ENCODE peak calls at places on chromosome 14, in four cellular contexts. O, V, X and A are unnamed samples.

GRCh38 chr14:93103392-93104080 is 12.2 kb downstream of the ITPK1 start:
- DNase-seq in O (peak), V (no peak), X (no peak), A (no peak)

GRCh38 chr14:95227279-95227860 is 70.0 kb upstream of the DICER1 start:
- DNase-seq in O (peak), V (no peak), X (no peak), A (no peak)

GRCh38 chr14:22887260-22887989 is 4.4 kb downstream of the REM2 start:
- DNase-seq in O (peak), V (no peak), X (no peak), A (peak)

GRCh38 chr14:81427348-81428058 is 27.4 kb upstream of the STON2 start:
- DNase-seq in O (peak), V (no peak), X (no peak), A (no peak)

GRCh38 chr14:97705976-97706375 is 908.8 kb downstream of the VRK1 start:
- DNase-seq in O (no peak), V (no peak), X (no peak), A (no peak)

GRCh38 chr14:65486856-65487255 is 74.3 kb downstream of the FUT8 start:
- DNase-seq in O (no peak), V (no peak), X (no peak), A (no peak)

GRCh38 chr14:36105401-36105800 is 71.1 kb downstream of the PTCSC3 start:
- DNase-seq in O (no peak), V (no peak), X (no peak), A (no peak)

GRCh38 chr14:74579447-74580274 is 32.4 kb downstream of the LTBP2 start:
- DNase-seq in O (peak), V (no peak), X (peak), A (peak)

GRCh38 chr14:99133563-99134332 is 138.2 kb downstream of the BCL11B start:
- DNase-seq in O (no peak), V (no peak), X (no peak), A (no peak)

GRCh38 chr14:70563417-70563816 is 28.6 kb upstream of the ADAM20 start:
- DNase-seq in O (no peak), V (no peak), X (no peak), A (no peak)

GRCh38 chr14:99729991-99730875 is 46.1 kb downstream of the CYP46A1 start:
- DNase-seq in O (no peak), V (no peak), X (no peak), A (peak)

GRCh38 chr14:54475187-54475881 is 13.4 kb downstream of the GMFB start:
- DNase-seq in O (peak), V (no peak), X (no peak), A (peak)

GRCh38 chr14:54481695-54482094 is 7.1 kb downstream of the GMFB start:
- DNase-seq in O (no peak), V (no peak), X (no peak), A (no peak)

GRCh38 chr14:54480830-54481562 is 7.8 kb downstream of the GMFB start:
- DNase-seq in O (no peak), V (no peak), X (no peak), A (no peak)

GRCh38 chr14:54475911-54476310 is 12.9 kb downstream of the GMFB start:
- DNase-seq in O (no peak), V (no peak), X (no peak), A (peak)

DNA sequence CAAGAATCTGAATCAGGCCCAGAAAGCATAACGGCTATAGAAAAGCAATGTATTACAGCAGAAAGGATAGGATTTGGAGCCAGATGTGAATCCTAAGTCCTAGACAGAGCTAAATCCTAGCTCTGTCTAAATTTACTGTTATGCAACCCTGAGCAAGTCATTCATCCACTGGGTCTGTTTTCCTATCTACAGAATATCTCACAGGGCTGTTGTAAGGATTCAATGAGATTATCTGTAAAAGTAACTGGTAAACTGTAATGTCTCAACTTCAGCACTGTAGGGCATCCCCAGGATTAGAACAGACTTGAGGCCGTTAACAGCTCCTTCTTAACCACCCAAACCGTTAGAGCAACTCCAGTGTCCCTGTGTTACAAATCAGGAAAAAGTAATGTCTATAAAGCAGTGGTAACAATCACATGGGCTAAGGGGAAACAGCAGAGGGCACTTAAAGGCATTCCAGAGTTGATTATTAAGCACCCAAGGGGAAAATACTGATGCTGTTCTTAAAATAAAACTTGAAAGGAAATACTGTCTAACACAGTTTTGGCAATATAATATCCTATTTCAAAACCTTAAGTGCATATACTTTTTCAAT is 10.1 kb downstream of the GMFB start:
- DNase-seq in O (no peak), V (no peak), X (no peak), A (no peak)
- H3K4me3 ChIP-seq in O (no peak), V (no peak), X (no peak), A (no peak)

GRCh38 chr14:52018970-52019369 is 29.6 kb downstream of the RTRAF start:
- DNase-seq in O (no peak), V (no peak), X (no peak), A (no peak)

GRCh38 chr14:52023518-52023917 is 34.2 kb downstream of the RTRAF start:
- DNase-seq in O (peak), V (no peak), X (peak), A (peak)

GRCh38 chr14:52021971-52022600 is 32.7 kb downstream of the RTRAF start:
- DNase-seq in O (no peak), V (no peak), X (no peak), A (no peak)

GRCh38 chr14:52020315-52020714 is 31.0 kb downstream of the RTRAF start:
- DNase-seq in O (no peak), V (no peak), X (no peak), A (no peak)

GRCh38 chr14:52020866-52021717 is 31.7 kb downstream of the RTRAF start:
- DNase-seq in O (no peak), V (no peak), X (no peak), A (no peak)
- TF ChIP-seq CTCF in O (no peak), V (no peak), X (no peak), A (no peak)

DNA sequence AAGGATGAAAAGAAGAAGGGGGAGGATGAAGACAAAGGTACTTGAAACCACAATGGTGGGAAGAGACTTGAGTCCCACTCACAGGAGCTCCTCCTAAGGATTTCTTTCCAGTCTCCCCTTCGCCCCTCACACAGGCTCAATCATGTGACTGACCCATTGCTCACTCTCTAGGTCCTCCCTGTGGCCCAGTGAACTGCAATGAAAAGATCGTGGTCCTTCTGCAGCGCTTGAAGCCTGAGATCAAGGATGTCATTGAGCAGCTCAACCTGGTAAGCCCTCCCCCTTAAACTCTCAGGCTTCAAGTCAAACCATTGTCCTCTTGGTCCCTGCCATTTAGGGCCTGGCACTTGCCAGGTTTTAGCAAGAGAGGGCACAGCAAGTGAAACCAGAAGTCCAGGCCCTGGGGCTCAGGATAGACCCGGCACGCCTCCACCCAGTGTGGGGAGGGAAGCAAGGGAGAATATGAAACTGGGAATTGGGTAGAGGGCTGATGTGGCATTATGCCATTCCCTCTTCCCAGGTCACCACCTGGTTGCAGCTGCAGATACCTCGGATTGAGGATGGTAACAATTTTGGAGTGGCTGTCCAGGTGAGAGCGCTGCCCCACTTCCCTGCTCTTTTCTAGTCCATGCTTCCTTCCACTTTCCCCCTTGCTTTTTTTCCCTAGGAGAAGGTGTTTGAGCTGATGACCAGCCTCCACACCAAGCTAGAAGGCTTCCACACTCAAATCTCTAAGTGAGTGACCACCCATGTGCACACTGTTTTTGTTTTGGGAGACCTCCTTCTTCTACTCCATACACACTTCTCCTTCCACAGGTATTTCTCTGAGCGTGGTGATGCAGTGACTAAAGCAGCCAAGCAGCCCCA is 1.8 kb downstream of the PSME1 start:
- DNase-seq in O (no peak), V (no peak), X (no peak), A (no peak)
- H3K4me3 ChIP-seq in O (no peak), V (no peak), X (no peak), A (peak)

DNA sequence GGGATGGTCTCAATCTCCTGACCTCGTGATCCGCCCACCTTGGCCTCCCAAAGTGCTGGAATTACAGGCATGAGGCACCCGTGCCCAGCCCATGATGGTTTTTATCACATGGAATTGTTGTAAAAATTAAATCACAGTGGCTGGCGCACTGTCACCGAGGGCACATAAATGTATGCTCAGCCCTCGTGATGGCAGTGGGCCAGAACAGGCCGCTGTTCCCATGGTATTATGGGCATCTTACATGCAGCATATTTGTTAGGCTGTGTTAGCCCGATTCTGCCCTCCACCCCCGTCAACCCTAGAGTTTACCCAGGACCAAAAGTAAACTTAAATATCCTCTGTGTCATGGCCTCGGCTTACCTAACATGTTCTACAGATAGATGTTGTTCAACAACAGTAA is 48.6 kb downstream of the GPR68 start:
- DNase-seq in O (no peak), V (no peak), X (no peak), A (no peak)
- TF ChIP-seq CTCF in O (no peak), V (no peak), X (no peak), A (no peak)

GRCh38 chr14:101520621-101521305 is 40.5 kb upstream of the DIO3 start:
- DNase-seq in O (peak), V (peak), X (no peak), A (peak)
- H3K4me3 ChIP-seq in O (no peak), V (no peak), X (no peak), A (no peak)

DNA sequence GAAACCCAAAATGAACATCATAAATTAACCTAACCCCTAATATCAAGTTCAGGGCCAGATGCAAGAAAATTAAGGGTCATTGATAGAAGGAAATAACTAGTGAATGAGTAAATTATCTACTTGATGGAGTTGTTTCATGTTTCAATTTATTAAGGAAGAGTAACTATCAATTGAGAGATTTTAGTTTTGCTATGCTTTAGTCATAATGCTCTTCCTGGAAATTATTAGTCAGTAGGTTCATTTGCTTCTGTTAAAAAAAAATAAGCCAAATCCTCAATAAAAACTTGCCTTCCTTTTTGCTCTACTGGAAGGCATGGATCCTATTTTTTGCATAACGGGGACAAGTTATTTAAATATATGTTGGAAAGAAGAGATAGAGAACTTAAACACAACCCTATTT is 59.0 kb upstream of the HIF1A start:
- DNase-seq in O (no peak), V (no peak), X (no peak), A (no peak)
- TF ChIP-seq CTCF in O (no peak), V (no peak), X (no peak), A (no peak)

GRCh38 chr14:24861083-24861630 is 188.8 kb downstream of the STXBP6 start:
- DNase-seq in O (no peak), V (no peak), X (no peak), A (peak)
- H3K4me3 ChIP-seq in O (no peak), V (no peak), X (no peak), A (no peak)

GRCh38 chr14:56243110-56243509 is 124.9 kb downstream of the PELI2 start:
- DNase-seq in O (peak), V (no peak), X (no peak), A (no peak)

GRCh38 chr14:56235388-56235787 is 117.2 kb downstream of the PELI2 start:
- DNase-seq in O (no peak), V (no peak), X (no peak), A (no peak)

GRCh38 chr14:56241441-56241840 is 123.2 kb downstream of the PELI2 start:
- DNase-seq in O (peak), V (no peak), X (no peak), A (no peak)

GRCh38 chr14:56237398-56237797 is 119.2 kb downstream of the PELI2 start:
- DNase-seq in O (no peak), V (no peak), X (no peak), A (no peak)
- TF ChIP-seq CTCF in O (no peak), V (no peak), X (no peak), A (no peak)